ENCODE peak calls at places on chromosomes 4 and X, in four cellular contexts. One of them, this sample, is unnamed. For H3K4me1, the result is how much of the 10 kb centered on the place peaks cover.

GRCh38 chr4:126513596-126513995 is 1119.2 kb upstream of the INTU start:
- DNase-seq in H1: no peak
- DNase-seq in upper lobe of left lung: no peak
- DNase-seq in GM23338: no peak
- DNase-seq in this sample: no peak

GRCh38 chr4:56570041-56570440 is 64.5 kb downstream of the ARL9 start:
- DNase-seq in upper lobe of left lung: no peak
- DNase-seq in H1: no peak
- DNase-seq in GM23338: no peak
- DNase-seq in this sample: no peak

GRCh38 chr4:138338840-138339239 is 96.7 kb upstream of the SLC7A11 start:
- DNase-seq in GM23338: no peak
- DNase-seq in H1: no peak
- DNase-seq in upper lobe of left lung: no peak
- DNase-seq in this sample: no peak

GRCh38 chrX:149286940-149287349 is 218.2 kb downstream of the IDS start:
- DNase-seq in GM23338: peak
- DNase-seq in H1: no peak
- DNase-seq in upper lobe of left lung: peak
- DNase-seq in this sample: peak

GRCh38 chr4:1235381-1236102 is 13.4 kb downstream of the CTBP1 start:
- DNase-seq in H1: no peak
- DNase-seq in upper lobe of left lung: no peak
- DNase-seq in GM23338: peak
- DNase-seq in this sample: peak

GRCh38 chrX:19888419-19888879 is 1.0 kb upstream of the SH3KBP1 start:
- DNase-seq in GM23338: peak
- DNase-seq in upper lobe of left lung: no peak
- DNase-seq in H1: no peak
- DNase-seq in this sample: peak

GRCh38 chrX:74931214-74931613 is 6.0 kb upstream of the NEXMIF start:
- DNase-seq in GM23338: peak
- DNase-seq in upper lobe of left lung: no peak
- DNase-seq in H1: no peak
- DNase-seq in this sample: no peak

GRCh38 chr4:33272722-33273121 is 2552.6 kb downstream of the PCDH7 start:
- DNase-seq in upper lobe of left lung: no peak
- DNase-seq in GM23338: no peak
- DNase-seq in H1: no peak
- DNase-seq in this sample: no peak

GRCh38 chr4:31171362-31171761 is 451.2 kb downstream of the PCDH7 start:
- DNase-seq in H1: no peak
- DNase-seq in GM23338: no peak
- DNase-seq in upper lobe of left lung: no peak
- DNase-seq in this sample: no peak

GRCh38 chr4:47926667-47927258 is 12.4 kb upstream of the NFXL1 start:
- DNase-seq in upper lobe of left lung: peak
- DNase-seq in H1: no peak
- DNase-seq in GM23338: peak
- DNase-seq in this sample: peak

GRCh38 chr4:72390409-72390808 is 178.6 kb downstream of the ADAMTS3 start:
- DNase-seq in upper lobe of left lung: no peak
- DNase-seq in GM23338: no peak
- DNase-seq in H1: no peak
- DNase-seq in this sample: peak

GRCh38 chr4:133150643-133151300 is 1.7 kb downstream of the PCDH10 start:
- DNase-seq in H1: no peak
- DNase-seq in upper lobe of left lung: no peak
- DNase-seq in GM23338: peak
- DNase-seq in this sample: peak

GRCh38 chrX:30887721-30888120 is 1.3 kb downstream of the TAB3 start:
- DNase-seq in H1: no peak
- DNase-seq in GM23338: no peak
- DNase-seq in upper lobe of left lung: no peak
- DNase-seq in this sample: no peak

GRCh38 chr4:109801895-109802319 is at the start of gene CFI:
- DNase-seq in upper lobe of left lung: no peak
- DNase-seq in H1: no peak
- DNase-seq in GM23338: no peak
- DNase-seq in this sample: peak

GRCh38 chr4:80307183-80307735 is 28.3 kb upstream of the CFAP299 start:
- DNase-seq in H1: no peak
- DNase-seq in GM23338: no peak
- DNase-seq in upper lobe of left lung: no peak
- DNase-seq in this sample: no peak

GRCh38 chr4:159552979-159553768 is 450.3 kb downstream of the RAPGEF2 start:
- DNase-seq in H1: no peak
- DNase-seq in GM23338: no peak
- DNase-seq in upper lobe of left lung: no peak
- DNase-seq in this sample: no peak

GRCh38 chr4:105709081-105709450 is 482 bp downstream of the GSTCD start:
- DNase-seq in upper lobe of left lung: no peak
- DNase-seq in GM23338: peak
- DNase-seq in H1: no peak
- DNase-seq in this sample: peak

GRCh38 chr4:159551268-159551667 is 448.4 kb downstream of the RAPGEF2 start:
- DNase-seq in upper lobe of left lung: no peak
- DNase-seq in H1: no peak
- DNase-seq in GM23338: no peak
- DNase-seq in this sample: no peak

GRCh38 chr4:150510176-150510875 is 71.6 kb upstream of the MAB21L2 start:
- DNase-seq in H1: no peak
- DNase-seq in GM23338: no peak
- DNase-seq in upper lobe of left lung: no peak
- DNase-seq in this sample: peak

DNA sequence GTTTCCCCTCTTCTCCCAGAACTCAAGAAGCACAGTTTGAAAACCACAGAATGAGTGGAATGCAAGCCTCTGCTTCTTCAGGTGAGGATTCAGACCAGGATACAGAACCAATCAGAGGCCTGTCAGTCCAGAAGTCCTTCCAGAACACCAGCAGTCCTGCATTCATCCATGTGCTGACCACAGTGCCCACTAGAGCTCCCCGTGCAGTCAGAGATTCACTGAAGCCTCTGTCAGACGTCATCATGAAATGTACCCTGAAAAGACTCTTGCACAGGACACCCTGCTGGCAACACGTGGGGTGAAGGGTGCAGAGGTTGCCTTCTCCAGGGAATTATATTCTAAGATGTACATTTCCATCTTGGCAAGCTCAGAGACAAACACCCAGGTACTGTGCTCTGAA is 75.9 kb upstream of the LSM6 start:
- DNase-seq in GM23338: no peak
- DNase-seq in H1: no peak
- DNase-seq in upper lobe of left lung: no peak
- DNase-seq in this sample: no peak
- H3K27ac ChIP-seq in GM23338: no peak
- H3K27ac ChIP-seq in H1: no peak
- H3K27ac ChIP-seq in upper lobe of left lung: no peak
- H3K27ac ChIP-seq in this sample: no peak

GRCh38 chr4:38674206-38675144 is 10.5 kb downstream of the KLF3 start:
- DNase-seq in GM23338: no peak
- DNase-seq in H1: no peak
- DNase-seq in upper lobe of left lung: no peak
- DNase-seq in this sample: peak

GRCh38 chr4:38675167-38676121 is 11.4 kb downstream of the KLF3 start:
- DNase-seq in H1: no peak
- DNase-seq in upper lobe of left lung: peak
- DNase-seq in GM23338: peak
- DNase-seq in this sample: peak

GRCh38 chr4:38678078-38678477 is 14.1 kb downstream of the KLF3 start:
- DNase-seq in upper lobe of left lung: no peak
- DNase-seq in GM23338: no peak
- DNase-seq in H1: no peak
- DNase-seq in this sample: peak

GRCh38 chr4:38676986-38677385 is 13.0 kb downstream of the KLF3 start:
- DNase-seq in GM23338: no peak
- DNase-seq in H1: no peak
- DNase-seq in upper lobe of left lung: no peak
- DNase-seq in this sample: no peak

DNA sequence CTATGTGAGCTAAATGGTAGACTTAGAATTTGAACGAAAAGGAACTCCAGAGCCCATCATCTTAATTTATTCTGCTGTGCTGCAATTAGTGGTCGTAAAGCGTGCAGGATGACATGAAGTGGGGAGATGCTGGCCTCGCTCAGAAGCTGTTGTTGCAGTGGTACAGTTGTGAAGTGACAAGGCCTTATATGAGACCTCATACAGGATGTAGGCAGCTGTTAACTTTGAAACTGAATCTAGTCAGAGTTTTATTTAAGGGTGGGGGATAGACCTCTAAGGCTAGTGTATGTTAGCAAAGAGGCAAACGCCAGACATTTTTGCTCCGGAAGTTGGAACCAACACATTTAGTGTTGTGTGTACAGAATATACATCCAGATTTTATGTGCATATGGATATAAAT is 13.5 kb downstream of the KLF3 start:
- DNase-seq in upper lobe of left lung: no peak
- DNase-seq in H1: no peak
- DNase-seq in GM23338: no peak
- DNase-seq in this sample: no peak
- H3K4me1 ChIP-seq in upper lobe of left lung: half or more
- H3K4me1 ChIP-seq in H1: under half
- H3K4me1 ChIP-seq in GM23338: under half
- H3K4me1 ChIP-seq in this sample: half or more

DNA sequence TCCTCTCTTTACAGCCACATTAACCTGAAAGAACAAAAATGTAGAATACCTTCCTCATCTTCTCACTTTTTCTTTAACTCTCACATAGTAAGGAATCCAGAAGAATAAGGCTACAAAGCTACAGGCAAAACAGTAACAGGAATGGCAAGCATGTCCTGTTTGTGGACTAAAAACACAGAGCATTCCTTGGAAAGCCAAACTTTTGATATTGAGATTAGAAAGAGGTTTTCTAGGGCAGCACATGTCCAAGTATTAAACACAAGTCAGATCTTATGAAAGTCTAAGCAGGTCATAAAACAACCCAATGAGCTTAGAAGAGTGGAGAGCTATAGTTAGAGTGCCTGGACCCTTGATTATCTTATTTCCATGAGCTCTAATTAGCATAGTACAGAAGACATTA is 58.2 kb upstream of the FAM9C start:
- DNase-seq in upper lobe of left lung: no peak
- DNase-seq in H1: no peak
- DNase-seq in GM23338: no peak
- DNase-seq in this sample: no peak
- H3K27ac ChIP-seq in upper lobe of left lung: peak
- H3K27ac ChIP-seq in H1: no peak
- H3K27ac ChIP-seq in GM23338: no peak
- H3K27ac ChIP-seq in this sample: peak

DNA sequence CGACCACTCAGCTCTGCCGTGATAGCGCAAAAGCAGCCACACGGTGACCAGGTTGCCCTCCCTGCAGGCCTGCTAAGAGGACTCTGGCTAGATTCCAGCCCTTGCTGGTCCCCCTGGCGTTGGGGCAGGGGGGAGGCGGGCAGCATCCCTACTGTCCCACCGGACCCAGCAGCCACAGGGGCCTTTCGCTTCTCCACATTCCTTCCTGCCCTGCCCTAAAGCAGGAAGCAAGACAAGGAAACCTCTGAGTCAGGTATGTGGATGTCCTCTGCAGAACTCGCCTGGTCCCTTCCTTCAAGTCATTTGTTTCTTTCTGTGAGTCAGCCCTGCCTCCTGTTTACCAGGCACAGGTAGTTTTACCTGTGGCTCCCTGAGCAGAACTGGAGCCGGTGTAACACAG is 60.2 kb upstream of the CLDN34 start:
- DNase-seq in H1: no peak
- DNase-seq in upper lobe of left lung: no peak
- DNase-seq in GM23338: peak
- DNase-seq in this sample: no peak
- H3K4me1 ChIP-seq in H1: under half
- H3K4me1 ChIP-seq in upper lobe of left lung: under half
- H3K4me1 ChIP-seq in GM23338: under half
- H3K4me1 ChIP-seq in this sample: half or more

DNA sequence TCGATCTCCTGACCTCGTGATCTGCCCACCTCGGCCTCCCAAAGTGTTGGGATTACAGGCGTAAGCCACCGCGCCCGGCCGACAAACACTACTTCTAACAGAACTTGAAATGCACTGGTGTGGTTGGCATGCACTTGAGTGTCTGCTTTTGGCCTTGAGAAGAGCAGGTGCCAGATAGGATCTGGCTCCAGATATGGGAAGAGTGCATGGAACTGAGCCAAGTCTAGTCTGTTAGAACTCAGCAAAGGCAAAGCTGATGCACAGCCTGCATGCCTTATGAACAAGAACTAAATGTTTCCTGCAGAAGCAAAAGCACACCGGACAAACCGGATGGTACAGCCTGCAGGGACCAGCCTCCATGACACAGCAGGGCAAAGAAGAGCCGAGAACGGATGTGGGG is 35.1 kb upstream of the TBL1X start:
- DNase-seq in GM23338: no peak
- DNase-seq in upper lobe of left lung: no peak
- DNase-seq in H1: no peak
- DNase-seq in this sample: no peak
- H3K27ac ChIP-seq in GM23338: no peak
- H3K27ac ChIP-seq in upper lobe of left lung: no peak
- H3K27ac ChIP-seq in H1: no peak
- H3K27ac ChIP-seq in this sample: no peak

GRCh38 chr4:156784970-156785369 is 186.6 kb downstream of the PDGFC start:
- DNase-seq in GM23338: no peak
- DNase-seq in H1: no peak
- DNase-seq in upper lobe of left lung: no peak
- DNase-seq in this sample: no peak
- H3K4me1 ChIP-seq in GM23338: under half
- H3K4me1 ChIP-seq in H1: under half
- H3K4me1 ChIP-seq in upper lobe of left lung: under half
- H3K4me1 ChIP-seq in this sample: under half

GRCh38 chr4:128354205-128354821 is 66.7 kb upstream of the PGRMC2 start:
- DNase-seq in GM23338: peak
- DNase-seq in upper lobe of left lung: peak
- DNase-seq in H1: no peak
- DNase-seq in this sample: peak

GRCh38 chr4:128357286-128357685 is 69.7 kb upstream of the PGRMC2 start:
- DNase-seq in H1: no peak
- DNase-seq in GM23338: no peak
- DNase-seq in upper lobe of left lung: no peak
- DNase-seq in this sample: no peak

GRCh38 chr4:128353791-128354190 is 66.2 kb upstream of the PGRMC2 start:
- DNase-seq in H1: no peak
- DNase-seq in GM23338: no peak
- DNase-seq in upper lobe of left lung: no peak
- DNase-seq in this sample: no peak

GRCh38 chr4:128358231-128358902 is 70.8 kb upstream of the PGRMC2 start:
- DNase-seq in GM23338: no peak
- DNase-seq in upper lobe of left lung: peak
- DNase-seq in H1: no peak
- DNase-seq in this sample: no peak

DNA sequence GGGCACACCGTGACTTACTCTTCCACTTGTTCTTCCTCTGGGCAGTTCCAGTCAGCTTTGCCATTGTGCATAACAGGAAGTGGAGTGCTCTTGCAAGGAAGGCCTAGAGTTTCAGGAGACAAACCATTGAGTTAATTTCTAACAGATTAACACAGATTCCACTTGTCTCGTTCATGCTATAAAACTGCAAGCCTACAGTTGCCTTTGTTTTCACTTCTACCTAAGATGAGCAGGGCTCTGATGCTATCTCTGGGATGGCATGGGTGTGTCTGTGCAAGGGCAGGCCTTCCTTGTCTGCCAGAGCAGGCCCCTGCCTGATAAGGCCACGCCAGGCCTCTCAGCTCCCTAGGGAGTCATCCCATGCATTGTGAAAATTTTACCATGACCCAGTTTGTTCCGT is 67.7 kb upstream of the PGRMC2 start:
- DNase-seq in H1: no peak
- DNase-seq in GM23338: no peak
- DNase-seq in upper lobe of left lung: no peak
- DNase-seq in this sample: no peak
- H3K27ac ChIP-seq in H1: no peak
- H3K27ac ChIP-seq in GM23338: no peak
- H3K27ac ChIP-seq in upper lobe of left lung: no peak
- H3K27ac ChIP-seq in this sample: peak